ENCODE peak calls at places on chromosomes 5 and 9, in four cellular contexts. F is IMR-90, Z is H9, O is mesenchymal stem cell. T is an unnamed sample.

GRCh38 chr5:139842321-139842720 is 46.7 kb downstream of the PSD2 start:
- DNase-seq in F (no peak), Z (no peak), O (no peak), T (no peak)

GRCh38 chr5:28967848-28968247 is 1929.5 kb upstream of the CDH9 start:
- DNase-seq in F (no peak), Z (peak; percentile 52), O (no peak), T (no peak)

GRCh38 chr9:16308645-16309044 is 561.8 kb downstream of the BNC2 start:
- DNase-seq in F (no peak), Z (peak; percentile 7), O (no peak), T (no peak)

GRCh38 chr9:120294003-120294402 is 286.0 kb downstream of the CDK5RAP2 start:
- DNase-seq in F (no peak), Z (no peak), O (no peak), T (no peak)

GRCh38 chr5:78003914-78004313 is 227.8 kb upstream of the TBCA start:
- DNase-seq in F (no peak), Z (no peak), O (peak; percentile 57), T (peak; percentile 79)

GRCh38 chr5:36739751-36740221 is 133.4 kb downstream of the SLC1A3 start:
- DNase-seq in F (peak; percentile 69), Z (peak; percentile 82), O (peak; percentile 54), T (peak; percentile 73)

GRCh38 chr5:168788786-168789185 is 209.6 kb upstream of the PANK3 start:
- DNase-seq in F (no peak), Z (no peak), O (no peak), T (no peak)

GRCh38 chr5:15285901-15286583 is 213.9 kb upstream of the FBXL7 start:
- DNase-seq in F (peak; percentile 85), Z (no peak), O (peak; percentile 59), T (no peak)

GRCh38 chr9:98885575-98886292 is 58.0 kb upstream of the COL15A1 start:
- DNase-seq in F (no peak), Z (no peak), O (no peak), T (no peak)

GRCh38 chr9:2040828-2041227 is 25.7 kb downstream of the SMARCA2 start:
- DNase-seq in F (no peak), Z (no peak), O (no peak), T (no peak)

GRCh38 chr9:35452481-35452880 is 37.4 kb upstream of the RUSC2 start:
- DNase-seq in F (no peak), Z (peak; percentile 31), O (peak; percentile 5), T (no peak)

GRCh38 chr5:141734501-141735231 is 52.6 kb upstream of the ARAP3 start:
- DNase-seq in F (peak; percentile 61), Z (peak; percentile 79), O (peak; percentile 65), T (peak; percentile 72)

GRCh38 chr9:135882011-135882410 is 25.3 kb downstream of the CAMSAP1 start:
- DNase-seq in F (no peak), Z (no peak), O (no peak), T (no peak)

GRCh38 chr5:152634596-152634995 is 229.5 kb upstream of the NMUR2 start:
- DNase-seq in F (no peak), Z (no peak), O (no peak), T (peak; percentile 55)

GRCh38 chr5:50463047-50463446 is 22.0 kb upstream of the EMB start:
- DNase-seq in F (no peak), Z (no peak), O (no peak), T (no peak)

GRCh38 chr9:3879315-3879714 is 353.5 kb upstream of the RFX3 start:
- DNase-seq in F (no peak), Z (no peak), O (no peak), T (no peak)

GRCh38 chr5:57493034-57493433 is 10.4 kb upstream of the ACTBL2 start:
- DNase-seq in F (no peak), Z (no peak), O (no peak), T (no peak)

GRCh38 chr9:16062542-16063240 is 509.8 kb downstream of the CCDC171 start:
- DNase-seq in F (peak; percentile 98), Z (no peak), O (peak; percentile 23), T (no peak)

GRCh38 chr9:120593955-120594277 is 13.9 kb upstream of the CDK5RAP2 start:
- DNase-seq in F (no peak), Z (no peak), O (no peak), T (no peak)

GRCh38 chr5:94808497-94808896 is 190.0 kb downstream of the SLF1 start:
- DNase-seq in F (no peak), Z (no peak), O (no peak), T (no peak)

GRCh38 chr9:111094433-111095421 is 56.5 kb upstream of the LPAR1 start:
- DNase-seq in F (peak; percentile 90), Z (no peak), O (peak; percentile 78), T (no peak)

GRCh38 chr5:154274828-154275185 is 84.3 kb downstream of the GALNT10 start:
- DNase-seq in F (peak; percentile 37), Z (no peak), O (no peak), T (no peak)

GRCh38 chr5:7745882-7746735 is 104.8 kb downstream of the CFAP90 start:
- DNase-seq in F (peak; percentile 59), Z (peak; percentile 79), O (peak; percentile 46), T (peak; percentile 71)

GRCh38 chr9:128412120-128412790 is 8.4 kb upstream of the CERCAM start:
- DNase-seq in F (peak; percentile 31), Z (peak; percentile 95), O (peak; percentile 35), T (peak; percentile 72)

GRCh38 chr9:104993291-104993963 is 65.5 kb upstream of the ABCA1 start:
- DNase-seq in F (peak; percentile 86), Z (peak; percentile 93), O (peak; percentile 96), T (peak; percentile 87)

GRCh38 chr5:151924564-151925395 is at the start of gene GLRA1:
- DNase-seq in F (peak; percentile 31), Z (peak; percentile 74), O (peak; percentile 38), T (peak; percentile 83)

GRCh38 chr5:14880688-14881087 is 9.1 kb upstream of the ANKH start:
- DNase-seq in F (peak; percentile 71), Z (no peak), O (peak; percentile 10), T (no peak)

GRCh38 chr9:14306672-14307646 is 7.0 kb downstream of the NFIB start:
- DNase-seq in F (peak; percentile 3), Z (no peak), O (no peak), T (no peak)

GRCh38 chr9:16023466-16023865 is 470.6 kb downstream of the CCDC171 start:
- DNase-seq in F (peak; percentile 84), Z (no peak), O (no peak), T (no peak)

GRCh38 chr9:92982130-92982529 is 34.8 kb downstream of the FGD3 start:
- DNase-seq in F (no peak), Z (no peak), O (no peak), T (no peak)

GRCh38 chr5:148437249-148437648 is 53.5 kb downstream of the FBXO38 start:
- DNase-seq in F (peak; percentile 3), Z (no peak), O (peak; percentile 11), T (no peak)

GRCh38 chr9:132944294-132945185 is at the start of gene TSC1:
- DNase-seq in F (peak; percentile 94), Z (peak; percentile 97), O (peak; percentile 98), T (peak; percentile 97)
- H3K14ac ChIP-seq in F (peak within 1 kb of the TSS; percentile 73), Z (peak within 1 kb of the TSS; percentile 99), O (peak within 1 kb of the TSS; percentile 98), T (peak within 1 kb of the TSS; percentile 95)

GRCh38 chr9:113858282-113858681 is 17.8 kb upstream of the ZNF618 start:
- DNase-seq in F (no peak), Z (no peak), O (no peak), T (no peak)
- H3K14ac ChIP-seq in F (no peak overlapping the region), Z (no peak overlapping the region), O (no peak overlapping the region), T (no peak overlapping the region)

GRCh38 chr9:86629530-86629929 is 275.3 kb upstream of the TUT7 start:
- DNase-seq in F (no peak), Z (no peak), O (no peak), T (no peak)
- H3K14ac ChIP-seq in F (no peak overlapping the region), Z (no peak overlapping the region), O (no peak overlapping the region), T (no peak overlapping the region)

GRCh38 chr9:69322256-69322655 is 2.8 kb upstream of the ENTREP1 start:
- DNase-seq in F (no peak), Z (no peak), O (no peak), T (no peak)

GRCh38 chr9:69323886-69324285 is 1.1 kb upstream of the ENTREP1 start:
- DNase-seq in F (no peak), Z (no peak), O (no peak), T (no peak)

GRCh38 chr9:69326261-69326660 is 1.2 kb downstream of the ENTREP1 start:
- DNase-seq in F (no peak), Z (no peak), O (no peak), T (no peak)

GRCh38 chr9:69325409-69326212 is 596 bp downstream of the ENTREP1 start:
- DNase-seq in F (no peak), Z (peak; percentile 52), O (no peak), T (no peak)

GRCh38 chr9:69324549-69325401 is at the start of gene ENTREP1:
- DNase-seq in F (no peak), Z (peak; percentile 77), O (peak; percentile 4), T (peak; percentile 42)
- H3K14ac ChIP-seq in F (no peak within 1 kb of the TSS), Z (peak within 1 kb of the TSS; percentile 9), O (peak within 1 kb of the TSS; percentile 70), T (no peak within 1 kb of the TSS)

GRCh38 chr5:90933298-90933697 is 374.7 kb downstream of the ADGRV1 start:
- DNase-seq in F (no peak), Z (no peak), O (no peak), T (no peak)

GRCh38 chr5:90932052-90932699 is 373.6 kb downstream of the ADGRV1 start:
- DNase-seq in F (peak; percentile 70), Z (peak; percentile 51), O (peak; percentile 71), T (peak; percentile 54)

GRCh38 chr5:90934091-90934719 is 375.6 kb downstream of the ADGRV1 start:
- DNase-seq in F (no peak), Z (no peak), O (no peak), T (no peak)

GRCh38 chr5:90930756-90931431 is 372.3 kb downstream of the ADGRV1 start:
- DNase-seq in F (peak; percentile 19), Z (no peak), O (no peak), T (no peak)

DNA sequence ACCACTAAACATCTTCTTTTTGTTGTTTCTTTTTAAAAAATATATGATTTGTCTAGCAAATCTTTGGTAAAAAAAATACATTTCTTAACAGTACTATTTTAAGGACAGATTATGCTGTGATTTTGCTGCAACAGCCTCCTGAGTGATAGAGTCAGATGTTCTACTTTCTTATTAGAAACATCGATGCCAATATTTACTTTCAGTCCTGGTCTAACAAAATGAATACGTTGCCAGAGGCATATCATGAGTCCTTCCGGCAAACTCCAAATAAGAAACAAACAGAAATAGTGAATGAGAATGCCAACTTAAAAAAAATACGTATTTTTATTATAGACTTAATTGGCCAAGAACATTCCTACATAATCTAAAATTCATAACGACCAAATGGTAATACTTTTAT is 371.5 kb downstream of the ADGRV1 start:
- DNase-seq in F (no peak), Z (no peak), O (no peak), T (no peak)
- H3K14ac ChIP-seq in F (no peak overlapping the region), Z (no peak overlapping the region), O (no peak overlapping the region), T (no peak overlapping the region)